ENCODE peak calls at places on chromosomes 16 and 17, in six cellular contexts. Y, P, A, G, S and E are unnamed samples.

GRCh38 chr16:67528222-67528869 is at the start of gene RIPOR1:
- DNase-seq in Y (no peak), G (no peak), A (peak), P (peak), S (peak), E (no peak)

GRCh38 chr16:57824880-57825279 is 22.6 kb upstream of the KIFC3 start:
- DNase-seq in Y (no peak), G (no peak), A (peak), P (no peak), S (no peak), E (no peak)

GRCh38 chr17:56441331-56441730 is 152.2 kb upstream of the NOG start:
- DNase-seq in S (peak), Y (peak), G (peak), A (no peak), P (no peak), E (peak)

GRCh38 chr16:3171855-3172593 is 16.0 kb upstream of the OR1F1 start:
- DNase-seq in S (peak), G (peak), A (peak), P (peak), Y (peak), E (peak)

GRCh38 chr16:85134794-85135153 is 22.5 kb upstream of the CIBAR2 start:
- DNase-seq in S (peak), G (no peak), Y (no peak), A (peak), P (no peak), E (no peak)

GRCh38 chr17:46190763-46191162 is 2.5 kb downstream of the KANSL1 start:
- DNase-seq in G (no peak), Y (no peak), S (no peak), A (no peak), P (no peak), E (peak)

GRCh38 chr17:81164464-81165245 is 652 bp upstream of the PVALEF start:
- DNase-seq in Y (no peak), G (no peak), A (no peak), P (peak), S (no peak), E (no peak)

GRCh38 chr16:580141-580945 is 9.5 kb upstream of the RAB40C start:
- DNase-seq in S (peak), A (no peak), Y (no peak), P (no peak), G (no peak), E (no peak)

GRCh38 chr16:72788269-72788809 is 259.6 kb downstream of the ZFHX3 start:
- DNase-seq in S (peak), A (no peak), Y (no peak), G (no peak), P (peak), E (no peak)

GRCh38 chr16:588639-588888 is 1.3 kb upstream of the RAB40C start:
- DNase-seq in A (peak), Y (peak), P (peak), S (no peak), G (peak), E (peak)

DNA sequence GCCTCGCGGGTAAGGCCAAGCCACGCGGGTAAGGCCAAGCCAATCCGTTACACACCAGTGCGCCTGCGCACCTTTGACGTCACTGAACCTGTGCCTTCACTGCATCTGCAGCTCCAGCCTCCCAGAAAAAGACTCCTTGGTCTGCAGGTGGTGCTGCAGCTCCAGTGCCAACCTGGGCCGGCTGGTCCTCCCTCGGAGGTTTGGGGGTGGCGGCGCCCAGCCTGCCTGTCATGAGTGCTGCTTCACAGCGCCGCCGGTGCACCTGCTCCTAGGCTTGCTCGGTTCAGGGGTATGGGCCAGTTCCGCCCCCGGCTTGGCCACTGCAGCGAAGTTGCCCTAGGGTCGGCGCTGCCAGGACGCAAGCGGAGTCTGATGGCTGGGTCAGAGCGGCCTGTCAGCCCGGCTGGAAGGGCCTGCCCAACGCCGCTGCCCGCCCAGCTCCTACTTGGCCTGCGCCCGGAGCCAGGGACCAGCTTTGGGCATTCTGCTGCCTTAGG is 146.6 kb downstream of the USP22 start:
- DNase-seq in S (peak), A (no peak), P (no peak), Y (peak), G (peak), E (no peak)
- TF ChIP-seq CTCF in S (no peak), A (no peak), P (no peak), Y (peak), G (peak), E (no peak)

GRCh38 chr17:47953945-47954344 is 3.7 kb downstream of the PRR15L start:
- DNase-seq in Y (no peak), A (no peak), G (no peak), P (no peak), S (no peak), E (no peak)
- H3K4me3 ChIP-seq in Y (no peak), A (no peak), G (no peak), P (no peak), S (no peak), E (no peak)

DNA sequence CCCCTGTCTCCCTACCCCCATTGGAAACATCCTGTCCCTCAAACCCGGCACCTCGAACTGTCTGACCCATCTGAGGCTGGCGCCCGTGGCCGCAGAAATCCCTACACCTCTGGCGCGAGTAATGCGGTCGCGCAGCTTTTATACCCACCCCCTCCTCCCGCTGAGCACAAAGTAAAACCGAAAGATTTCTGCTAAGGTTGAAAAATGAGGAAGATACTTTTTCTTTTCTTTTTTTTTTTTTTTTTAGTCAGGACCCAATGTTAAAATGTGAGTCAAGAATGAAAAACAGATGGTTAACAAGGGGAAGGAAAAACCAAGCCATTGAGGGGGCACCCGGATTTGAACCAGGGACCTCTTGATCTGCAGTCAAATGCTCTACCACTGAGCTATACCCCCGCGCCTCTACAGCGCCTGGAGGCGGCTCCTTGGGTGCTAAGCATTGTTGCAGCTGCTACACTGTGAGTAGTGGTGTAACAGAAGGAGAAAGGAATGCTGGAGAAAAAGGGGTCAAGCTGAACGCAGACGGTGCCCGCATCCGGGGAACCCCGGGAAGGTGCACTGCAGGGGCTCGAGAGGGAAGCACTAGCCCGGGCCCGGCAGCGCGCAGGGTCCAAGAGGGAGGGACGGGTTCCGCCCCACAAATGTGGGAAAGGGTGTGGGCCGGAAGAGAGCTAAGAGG is 751 bp upstream of the LASP1 start:
- DNase-seq in S (peak), G (peak), P (peak), Y (peak), A (peak), E (peak)
- TF ChIP-seq CTCF in S (peak), G (peak), P (peak), Y (peak), A (peak), E (peak)

GRCh38 chr17:79159926-79160325 is 85.3 kb downstream of the ENGASE start:
- DNase-seq in P (peak), S (no peak), G (no peak), A (no peak), Y (no peak), E (no peak)
- H3K4me3 ChIP-seq in P (no peak), S (no peak), G (no peak), A (no peak), Y (no peak), E (no peak)

DNA sequence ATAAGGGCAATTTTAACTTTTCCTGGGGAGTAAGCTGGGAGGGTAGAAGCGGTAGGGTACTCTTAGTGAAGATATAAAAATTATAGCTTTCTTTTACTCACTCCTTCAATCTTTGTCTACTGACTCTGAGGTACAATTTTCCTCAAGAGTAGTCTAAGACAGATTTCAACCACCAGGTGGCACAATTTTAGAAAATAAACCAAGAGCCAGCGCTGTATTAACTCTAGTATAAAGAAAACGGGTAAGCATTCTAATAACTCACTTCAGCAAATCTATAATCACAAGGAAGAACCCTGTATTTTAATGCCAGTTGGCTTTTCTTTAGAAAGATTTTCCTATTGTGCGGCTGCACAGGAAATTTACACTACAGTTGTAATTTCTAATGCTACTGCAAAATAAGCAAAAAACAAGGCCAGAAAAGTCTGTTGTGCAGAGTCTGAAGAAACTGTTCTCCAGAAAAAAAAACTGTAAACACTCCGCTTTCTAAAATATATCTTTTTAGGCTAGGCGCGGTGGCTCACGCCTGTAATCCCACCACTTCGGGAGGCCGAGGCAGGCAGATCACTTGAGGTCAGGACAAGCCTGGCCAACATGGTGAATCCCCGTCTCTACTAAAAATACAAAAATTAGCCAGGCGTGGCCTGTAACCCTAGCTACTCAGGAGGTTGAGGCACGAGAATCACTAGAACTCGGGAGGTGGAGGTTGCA is 1.9 kb downstream of the CMC2 start:
- DNase-seq in S (peak), Y (peak), G (peak), P (peak), A (no peak), E (peak)
- TF ChIP-seq CTCF in S (peak), Y (peak), G (peak), P (peak), A (peak), E (peak)

DNA sequence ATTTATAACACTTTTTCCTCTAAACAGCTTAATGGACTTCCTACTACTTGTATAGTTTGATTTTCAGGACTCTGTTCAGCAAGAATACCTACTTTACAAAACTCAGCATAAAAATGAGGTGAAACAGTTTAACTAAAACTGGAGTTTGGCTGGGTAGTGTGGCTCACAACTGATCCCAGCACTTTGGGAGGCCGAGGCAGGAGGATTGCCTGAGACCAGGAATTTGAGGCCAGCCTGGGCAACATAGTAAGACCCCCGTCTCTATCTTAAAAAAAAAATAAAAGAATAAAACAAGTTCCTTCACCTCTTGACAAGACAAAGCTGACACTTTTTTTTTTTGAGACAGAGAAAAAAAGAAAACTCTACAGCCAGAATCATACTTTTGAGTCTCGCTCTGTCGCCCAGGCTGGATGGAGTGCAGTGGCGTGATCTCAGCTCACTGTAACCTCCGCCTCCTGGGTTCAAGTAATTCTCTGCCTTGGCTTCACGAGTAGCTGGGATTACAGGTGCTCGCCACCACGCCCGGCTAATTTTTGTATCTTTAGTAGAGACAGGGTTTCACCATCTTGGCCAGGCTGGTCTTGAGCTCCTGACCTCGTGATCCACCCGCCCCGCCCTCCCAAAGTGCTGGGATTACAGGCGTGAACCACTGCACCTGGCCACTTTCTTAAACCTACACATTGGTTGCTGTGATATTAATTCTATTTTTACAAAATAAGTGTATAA is 2.6 kb downstream of the PDF start:
- DNase-seq in G (no peak), Y (no peak), A (peak), P (no peak), S (no peak), E (no peak)
- H3K4me3 ChIP-seq in G (no peak), Y (no peak), A (no peak), P (no peak), S (no peak), E (no peak)